ENCODE peak calls at places on chromosomes 1 and 21, in eight cellular contexts. G, E, H, Z, X, J, B and M are unnamed samples.

GRCh38 chr1:147084273-147085096 is 87.8 kb downstream of the PRKAB2 start:
- DNase-seq in Z (peak; percentile 28), E (peak; percentile 82), H (peak; percentile 95), B (peak; percentile 80), G (peak; percentile 32), J (peak; percentile 64), X (peak; percentile 81), M (peak; percentile 60)

GRCh38 chr1:204294371-204294770 is 65.4 kb downstream of the PLEKHA6 start:
- DNase-seq in Z (no peak), G (peak; percentile 80), B (peak; percentile 77), X (no peak), J (peak; percentile 83), H (peak; percentile 84), E (no peak), M (no peak)

GRCh38 chr1:2242814-2243725 is 15.0 kb downstream of the SKI start:
- DNase-seq in E (no peak), G (no peak), J (peak; percentile 29), B (peak; percentile 78), X (no peak), H (no peak), Z (peak; percentile 30), M (no peak)

GRCh38 chr1:218425647-218426342 is 80.7 kb downstream of the TGFB2 start:
- DNase-seq in E (no peak), Z (no peak), J (no peak), G (peak; percentile 59), X (no peak), H (no peak), B (no peak), M (no peak)

GRCh38 chr1:36446261-36446660 is 4.0 kb downstream of the OSCP1 start:
- DNase-seq in E (peak; percentile 44), X (peak; percentile 50), B (no peak), J (no peak), H (no peak), Z (no peak), G (no peak), M (no peak)

GRCh38 chr1:71054281-71054731 is 6.7 kb upstream of the PTGER3 start:
- DNase-seq in Z (no peak), H (no peak), B (peak; percentile 61), X (no peak), E (no peak), J (no peak), G (no peak), M (no peak)

GRCh38 chr1:210980082-210980481 is 153.9 kb downstream of the KCNH1 start:
- DNase-seq in G (no peak), X (no peak), Z (no peak), J (no peak), H (no peak), B (no peak), E (no peak), M (no peak)

GRCh38 chr1:188669715-188670114 is 1807.9 kb downstream of the BRINP3 start:
- DNase-seq in G (no peak), E (no peak), H (no peak), Z (no peak), B (no peak), X (no peak), J (no peak), M (no peak)

GRCh38 chr1:118788372-118788955 is 199.7 kb downstream of the TBX15 start:
- DNase-seq in G (peak; percentile 4), J (no peak), Z (no peak), E (no peak), X (no peak), B (no peak), H (peak; percentile 4), M (no peak)

GRCh38 chr1:12057382-12057781 is 5.7 kb upstream of the TNFRSF8 start:
- DNase-seq in H (no peak), B (peak; percentile 42), Z (no peak), X (no peak), G (no peak), J (no peak), E (no peak), M (no peak)

GRCh38 chr1:30284728-30285460 is 438.5 kb downstream of the MATN1 start:
- DNase-seq in B (no peak), G (no peak), J (no peak), E (no peak), Z (no peak), H (no peak), X (no peak), M (no peak)

GRCh38 chr1:37926061-37926924 is 20.6 kb downstream of the INPP5B start:
- DNase-seq in B (no peak), Z (no peak), G (no peak), J (no peak), X (no peak), E (peak; percentile 38), H (peak; percentile 39), M (peak; percentile 56)

GRCh38 chr1:44553771-44554170 is 120.5 kb downstream of the TMEM53 start:
- DNase-seq in G (peak; percentile 14), B (no peak), H (peak; percentile 12), Z (no peak), X (no peak), J (no peak), E (no peak), M (no peak)

GRCh38 chr1:242739246-242739645 is 214.7 kb upstream of the PLD5 start:
- DNase-seq in J (no peak), X (no peak), E (no peak), H (no peak), Z (no peak), G (no peak), B (no peak), M (no peak)

GRCh38 chr1:81681104-81681503 is 119.6 kb upstream of the ADGRL2 start:
- DNase-seq in B (no peak), X (peak; percentile 4), G (no peak), H (no peak), E (no peak), J (no peak), Z (no peak), M (no peak)

GRCh38 chr1:998051-998821 is 1.7 kb downstream of the HES4 start:
- DNase-seq in B (peak; percentile 77), Z (no peak), J (no peak), G (no peak), H (no peak), E (no peak), X (no peak), M (no peak)

GRCh38 chr1:76465030-76465429 is 390.5 kb downstream of the ST6GALNAC3 start:
- DNase-seq in E (no peak), B (no peak), Z (no peak), G (no peak), X (no peak), J (no peak), H (no peak), M (no peak)

GRCh38 chr1:94322696-94323095 is 85.3 kb upstream of the ARHGAP29 start:
- DNase-seq in X (no peak), J (no peak), Z (no peak), G (no peak), H (no peak), E (no peak), B (no peak), M (no peak)

GRCh38 chr1:224211262-224211962 is 28.4 kb downstream of the DEGS1 start:
- DNase-seq in X (peak; percentile 54), E (no peak), H (peak; percentile 73), G (peak; percentile 32), B (no peak), Z (no peak), J (no peak), M (no peak)

GRCh38 chr1:6360517-6360916 is 33.0 kb downstream of the ACOT7 start:
- DNase-seq in Z (no peak), J (no peak), H (no peak), E (no peak), X (no peak), B (peak; percentile 20), G (no peak), M (no peak)

GRCh38 chr21:41139951-41140350 is 28.0 kb upstream of the BACE2 start:
- DNase-seq in E (no peak), H (no peak), J (no peak), Z (no peak), G (no peak), B (no peak), X (no peak), M (no peak)

GRCh38 chr1:23825076-23825761 is at the start of gene HMGCL:
- DNase-seq in Z (peak; percentile 87), B (peak; percentile 96), J (peak; percentile 92), E (peak; percentile 97), G (peak; percentile 42), X (peak; percentile 92), H (peak; percentile 84), M (peak; percentile 95)

GRCh38 chr1:28259935-28260802 is 851 bp downstream of the SESN2 start:
- DNase-seq in J (peak; percentile 76), E (no peak), Z (peak; percentile 31), B (peak; percentile 92), X (peak; percentile 40), G (peak; percentile 47), H (peak; percentile 88), M (no peak)

GRCh38 chr1:28955930-28956552 is 41.7 kb downstream of the EPB41 start:
- DNase-seq in H (peak; percentile 7), B (no peak), Z (no peak), X (peak; percentile 13), J (no peak), E (no peak), G (no peak), M (no peak)

GRCh38 chr1:3122311-3122710 is 53.3 kb downstream of the PRDM16 start:
- DNase-seq in J (no peak), E (no peak), Z (no peak), H (no peak), G (no peak), X (no peak), B (no peak), M (no peak)

GRCh38 chr1:44029260-44029910 is 1.9 kb downstream of the SLC6A9 start:
- DNase-seq in H (no peak), E (peak; percentile 77), G (no peak), B (no peak), Z (no peak), X (no peak), J (no peak), M (peak; percentile 60)

GRCh38 chr21:43269981-43270670 is 101.3 kb downstream of the CRYAA start:
- DNase-seq in E (no peak), H (no peak), B (peak; percentile 32), Z (no peak), X (no peak), G (no peak), J (no peak), M (no peak)

GRCh38 chr21:25464275-25464674 is 143.0 kb downstream of the MRPL39 start:
- DNase-seq in G (no peak), H (no peak), Z (no peak), X (no peak), E (no peak), B (no peak), J (no peak), M (no peak)

GRCh38 chr1:8090241-8090702 is 64.2 kb upstream of the ERRFI1 start:
- DNase-seq in B (no peak), E (no peak), H (no peak), X (no peak), G (peak; percentile 97), Z (no peak), J (no peak), M (no peak)

GRCh38 chr1:32494711-32495337 is 30.0 kb downstream of the ZBTB8B start:
- DNase-seq in B (no peak), J (no peak), G (no peak), E (no peak), H (no peak), X (no peak), Z (no peak), M (no peak)